ENCODE peak calls at places on chromosomes 16 and 17, in four cellular contexts. P is HepG2, Z is GM12878, F is K562. G is an unnamed sample.
A peak's percentile ranks its signal among the peaks of the same experiment; 100 is the strongest.

GRCh38 chr17:39938140-39938869 is 10.8 kb downstream of the LRRC3C start:
- DNase-seq in P (peak; percentile 67), Z (peak; percentile 70), F (no peak), G (no peak)

GRCh38 chr17:67779098-67779672 is 46.1 kb upstream of the BPTF start:
- DNase-seq in P (peak; percentile 74), Z (no peak), F (peak; percentile 71), G (peak; percentile 73)

GRCh38 chr17:15321556-15322250 is 19.7 kb downstream of the TEKT3 start:
- DNase-seq in P (no peak), Z (no peak), F (no peak), G (no peak)

GRCh38 chr17:39663688-39664580 is 1.2 kb upstream of the TCAP start:
- DNase-seq in P (peak; percentile 50), Z (no peak), F (peak; percentile 74), G (peak; percentile 76)

GRCh38 chr17:57016764-57017116 is 38.8 kb downstream of the SCPEP1 start:
- DNase-seq in P (no peak), Z (no peak), F (no peak), G (no peak)

GRCh38 chr17:35167666-35168065 is 20.0 kb downstream of the UNC45B start:
- DNase-seq in P (no peak), Z (no peak), F (no peak), G (no peak)

GRCh38 chr16:31149894-31150890 is at the start of gene PRSS36:
- DNase-seq in P (no peak), Z (no peak), F (peak; percentile 32), G (no peak)

GRCh38 chr17:68831170-68831569 is 124.0 kb downstream of the ABCA8 start:
- DNase-seq in P (no peak), Z (no peak), F (no peak), G (no peak)

GRCh38 chr17:35002876-35003551 is 22.7 kb downstream of the LIG3 start:
- DNase-seq in P (no peak), Z (no peak), F (no peak), G (no peak)

GRCh38 chr17:28467456-28468025 is 5.9 kb upstream of the SLC13A2 start:
- DNase-seq in P (no peak), Z (no peak), F (no peak), G (no peak)

GRCh38 chr17:62179525-62180161 is 114.6 kb upstream of the MED13 start:
- DNase-seq in P (peak; percentile 52), Z (no peak), F (peak; percentile 46), G (no peak)

GRCh38 chr17:31067699-31068184 is 27.0 kb upstream of the NF1 start:
- DNase-seq in P (peak; percentile 14), Z (no peak), F (no peak), G (no peak)

GRCh38 chr17:35847633-35848373 is 20.9 kb downstream of the HEATR9 start:
- DNase-seq in P (no peak), Z (no peak), F (no peak), G (no peak)

GRCh38 chr16:49843758-49844157 is 12.2 kb downstream of the ZNF423 start:
- DNase-seq in P (no peak), Z (no peak), F (no peak), G (no peak)

GRCh38 chr16:24652803-24653202 is 76.6 kb upstream of the TNRC6A start:
- DNase-seq in P (no peak), Z (no peak), F (no peak), G (no peak)

GRCh38 chr16:87033021-87033471 is 284.1 kb downstream of the C16orf95 start:
- DNase-seq in P (no peak), Z (no peak), F (no peak), G (no peak)

GRCh38 chr17:40533896-40534295 is 31.4 kb downstream of the CCR7 start:
- DNase-seq in P (no peak), Z (no peak), F (no peak), G (no peak)

GRCh38 chr17:8015957-8016631 is 13.7 kb downstream of the GUCY2D start:
- DNase-seq in P (no peak), Z (no peak), F (peak; percentile 64), G (peak; percentile 61)

GRCh38 chr17:77002103-77003045 is 134.2 kb downstream of the MGAT5B start:
- DNase-seq in P (peak; percentile 100), Z (no peak), F (no peak), G (no peak)

GRCh38 chr17:67578058-67578457 is 139.7 kb upstream of the NOL11 start:
- DNase-seq in P (no peak), Z (peak; percentile 80), F (no peak), G (no peak)

GRCh38 chr16:30927789-30928378 is 4.5 kb downstream of the FBXL19 start:
- DNase-seq in P (peak; percentile 61), Z (peak; percentile 35), F (peak; percentile 59), G (peak; percentile 85)

GRCh38 chr17:60391419-60392041 is 403 bp downstream of the USP32 start:
- DNase-seq in P (no peak), Z (no peak), F (no peak), G (peak; percentile 65)

GRCh38 chr17:557371-557770 is 157.3 kb downstream of the VPS53 start:
- DNase-seq in P (no peak), Z (no peak), F (no peak), G (no peak)

GRCh38 chr17:34894971-34895370 is 66.3 kb downstream of the CCT6B start:
- DNase-seq in P (no peak), Z (no peak), F (no peak), G (no peak)

GRCh38 chr17:82961366-82962162 is 117.8 kb upstream of the METRNL start:
- DNase-seq in P (no peak), Z (no peak), F (no peak), G (no peak)

GRCh38 chr16:88349903-88350900 is 32.6 kb upstream of the ZNF469 start:
- DNase-seq in P (no peak), Z (no peak), F (no peak), G (no peak)
- TF ChIP-seq ETV6 in P (no peak), Z (no peak), F (no peak), G (no peak)

DNA sequence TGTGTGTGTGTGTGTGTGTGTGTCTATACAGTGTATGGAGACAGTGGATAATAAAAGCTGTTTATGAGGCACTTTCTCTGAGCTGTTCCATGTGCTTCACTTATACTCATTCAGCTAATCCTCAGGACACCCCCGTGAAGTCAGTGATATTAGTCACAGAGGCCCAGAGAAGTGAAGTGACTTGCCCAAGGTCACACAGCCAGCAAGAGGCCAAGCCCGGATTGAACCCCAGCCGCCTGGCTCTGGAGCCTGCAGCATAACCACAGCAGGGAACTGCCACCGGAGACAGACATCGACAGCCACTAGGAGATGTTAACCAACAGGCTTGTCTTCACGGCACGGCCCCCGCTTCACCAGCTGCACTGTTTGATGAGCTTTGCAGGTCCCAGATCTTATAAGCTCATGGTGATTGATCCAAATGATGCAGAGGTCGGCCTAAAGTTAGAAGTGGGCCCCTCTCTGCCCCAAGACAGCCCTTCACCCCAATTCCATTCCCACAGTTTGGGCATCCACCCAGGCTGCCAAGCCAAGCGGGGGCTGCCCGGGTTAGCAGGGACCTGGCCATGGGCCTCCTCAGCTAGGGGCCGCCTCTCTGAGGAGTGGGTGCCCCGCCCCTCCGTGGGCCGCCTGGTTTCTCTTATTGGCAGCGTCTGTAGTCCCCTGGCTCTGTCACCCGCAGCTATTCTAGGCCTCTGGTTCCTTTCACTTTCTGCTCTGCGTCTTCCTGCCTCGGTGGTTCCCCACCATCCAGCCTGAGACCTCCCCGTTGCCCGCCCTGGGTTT is 30.9 kb downstream of the SOCS1 start:
- DNase-seq in P (no peak), Z (peak; percentile 88), F (no peak), G (no peak)
- TF ChIP-seq ETV6 in P (no peak), Z (no peak), F (no peak), G (no peak)

GRCh38 chr16:53946745-53947386 is 242.9 kb downstream of the FTO start:
- DNase-seq in P (no peak), Z (no peak), F (no peak), G (no peak)
- TF ChIP-seq ETV6 in P (no peak), Z (no peak), F (no peak), G (no peak)

GRCh38 chr17:72576289-72576759 is 455.5 kb downstream of the SOX9 start:
- DNase-seq in P (peak; percentile 59), Z (no peak), F (no peak), G (peak; percentile 29)

GRCh38 chr17:72571813-72572396 is 451.1 kb downstream of the SOX9 start:
- DNase-seq in P (peak; percentile 98), Z (no peak), F (no peak), G (no peak)

GRCh38 chr17:72572604-72573491 is 452.0 kb downstream of the SOX9 start:
- DNase-seq in P (no peak), Z (no peak), F (no peak), G (no peak)

GRCh38 chr17:72575542-72576233 is 454.9 kb downstream of the SOX9 start:
- DNase-seq in P (peak; percentile 72), Z (no peak), F (no peak), G (no peak)

GRCh38 chr17:72574675-72575510 is 454.1 kb downstream of the SOX9 start:
- DNase-seq in P (no peak), Z (no peak), F (no peak), G (no peak)
- TF ChIP-seq ETV6 in P (no peak), Z (no peak), F (no peak), G (no peak)

GRCh38 chr17:65851965-65852736 is 290.7 kb upstream of the AXIN2 start:
- DNase-seq in P (no peak), Z (no peak), F (no peak), G (no peak)
- TF ChIP-seq ETV6 in P (no peak), Z (no peak), F (no peak), G (no peak)

GRCh38 chr17:73223626-73224616 is 31.1 kb downstream of the COG1 start:
- DNase-seq in P (no peak), Z (no peak), F (no peak), G (no peak)
- TF ChIP-seq ETV6 in P (no peak), Z (no peak), F (no peak), G (no peak)

GRCh38 chr17:70084476-70084875 is 9.5 kb downstream of the KCNJ16 start:
- DNase-seq in P (no peak), Z (no peak), F (no peak), G (no peak)
- TF ChIP-seq ETV6 in P (no peak), Z (no peak), F (no peak), G (no peak)

GRCh38 chr16:85395913-85396878 is 216.9 kb upstream of the GSE1 start:
- DNase-seq in P (no peak), Z (no peak), F (no peak), G (peak; percentile 31)
- TF ChIP-seq ETV6 in P (no peak), Z (no peak), F (no peak), G (no peak)

GRCh38 chr17:47265983-47266541 is 12.4 kb downstream of the ITGB3 start:
- DNase-seq in P (peak; percentile 48), Z (no peak), F (peak; percentile 58), G (no peak)
- TF ChIP-seq ETV6 in P (no peak), Z (no peak), F (no peak), G (no peak)